ENCODE peak calls at places on chromosomes 6 and 20, in eight cellular contexts. A is heart left ventricle, F is adrenal gland, V is HCT116, H is K562, D is neuronal stem cell, L is tibial artery, O is aorta. U is an unnamed sample. For H3K27me3 and H3K9me3, the result is how much of the 10 kb centered on the place peaks cover.

GRCh38 chr6:52317841-52318581 is 33.5 kb upstream of the MCM3 start:
- DNase-seq in A (no peak), F (no peak), V (no peak), H (no peak), D (no peak), L (no peak), O (no peak), U (peak)

GRCh38 chr20:45445805-45446562 is 23.6 kb upstream of the WFDC2 start:
- DNase-seq in A (no peak), F (no peak), V (peak), H (peak), D (no peak), L (no peak), O (no peak), U (peak)

GRCh38 chr6:37173573-37174195 is 3.7 kb downstream of the PIM1 start:
- DNase-seq in A (no peak), F (no peak), V (no peak), H (no peak), D (no peak), L (no peak), O (no peak), U (no peak)

GRCh38 chr20:6663104-6663503 is 104.4 kb upstream of the BMP2 start:
- DNase-seq in A (no peak), F (no peak), V (no peak), H (no peak), D (no peak), L (no peak), O (no peak), U (no peak)

GRCh38 chr6:24908555-24908954 is 27.2 kb downstream of the RIPOR2 start:
- DNase-seq in A (no peak), F (no peak), V (no peak), H (no peak), D (no peak), L (no peak), O (no peak), U (peak)

GRCh38 chr20:25136643-25137559 is 55.0 kb upstream of the VSX1 start:
- DNase-seq in A (peak), F (peak), V (peak), H (no peak), D (no peak), L (peak), O (peak), U (peak)

GRCh38 chr6:151109361-151109760 is 130.4 kb upstream of the AKAP12 start:
- DNase-seq in A (no peak), F (no peak), V (no peak), H (no peak), D (no peak), L (no peak), O (no peak), U (peak)

GRCh38 chr20:47070176-47070575 is 175.5 kb downstream of the EYA2 start:
- DNase-seq in A (no peak), F (no peak), V (no peak), H (no peak), D (no peak), L (no peak), O (no peak), U (no peak)

GRCh38 chr6:106525111-106525884 is 104.0 kb downstream of the RTN4IP1 start:
- DNase-seq in A (no peak), F (no peak), V (no peak), H (no peak), D (no peak), L (no peak), O (no peak), U (no peak)

GRCh38 chr6:34145161-34146020 is 496 bp downstream of the GRM4 start:
- DNase-seq in A (no peak), F (peak), V (no peak), H (peak), D (peak), L (no peak), O (peak), U (peak)

GRCh38 chr6:137589067-137589848 is 95.1 kb upstream of the OLIG3 start:
- DNase-seq in A (no peak), F (peak), V (peak), H (peak), D (no peak), L (no peak), O (no peak), U (peak)

GRCh38 chr20:63285636-63286615 is 7.1 kb upstream of the COL20A1 start:
- DNase-seq in A (peak), F (no peak), V (no peak), H (no peak), D (no peak), L (no peak), O (peak), U (no peak)
- H3K4me3 ChIP-seq in A (no peak), F (no peak), V (no peak), H (no peak), D (no peak), L (no peak), O (no peak), U (no peak)

GRCh38 chr20:34030453-34030852 is 36.7 kb downstream of the RALY start:
- DNase-seq in A (no peak), F (no peak), V (no peak), H (no peak), D (no peak), L (no peak), O (no peak), U (no peak)
- H3K27me3 ChIP-seq in A (under half), F (under half), V (under half), H (under half), D (under half), L (under half), O (under half), U (under half)

DNA sequence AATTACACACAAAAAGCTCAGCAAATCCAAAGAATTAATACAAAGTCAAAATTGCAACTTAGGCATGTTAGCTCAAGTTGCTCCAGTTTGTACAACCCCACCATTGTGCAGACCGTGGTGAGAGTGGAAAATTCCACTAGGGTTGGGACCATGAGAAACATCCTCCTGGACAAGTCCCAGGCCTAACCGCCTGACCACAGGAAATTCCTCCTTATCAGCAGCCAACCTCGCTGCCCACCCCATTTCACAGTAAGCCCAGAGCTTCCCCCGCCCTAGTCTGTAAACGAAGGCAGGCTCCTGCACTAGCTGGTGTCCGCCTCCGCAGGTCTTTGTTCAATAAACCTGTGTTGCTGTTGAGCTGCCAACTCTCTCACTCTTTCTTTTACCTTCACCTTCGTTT is 1023.3 kb downstream of the EYS start:
- DNase-seq in A (peak), F (no peak), V (no peak), H (no peak), D (peak), L (no peak), O (peak), U (no peak)
- H3K9me3 ChIP-seq in A (under half), F (under half), V (under half), H (under half), D (under half), L (under half), O (under half), U (under half)

GRCh38 chr6:142945446-142946180 is 637 bp upstream of the HIVEP2 start:
- DNase-seq in A (peak), F (peak), V (no peak), H (peak), D (peak), L (no peak), O (peak), U (peak)

GRCh38 chr6:142945071-142945445 is at the start of gene HIVEP2:
- DNase-seq in A (peak), F (peak), V (no peak), H (peak), D (peak), L (peak), O (peak), U (peak)

GRCh38 chr6:142947702-142948480 is 2.9 kb upstream of the HIVEP2 start:
- DNase-seq in A (no peak), F (peak), V (no peak), H (no peak), D (no peak), L (no peak), O (no peak), U (no peak)

GRCh38 chr6:142946924-142947701 is 2.1 kb upstream of the HIVEP2 start:
- DNase-seq in A (peak), F (peak), V (no peak), H (peak), D (peak), L (peak), O (peak), U (peak)

GRCh38 chr6:142946181-142946923 is 1.4 kb upstream of the HIVEP2 start:
- DNase-seq in A (peak), F (peak), V (peak), H (peak), D (peak), L (peak), O (peak), U (peak)
- H3K4me3 ChIP-seq in A (peak), F (peak), V (peak), H (peak), D (peak), L (peak), O (peak), U (peak)